ENCODE peak calls at places on chromosomes 7 and 10, in seven cellular contexts. U is activated CD4-positive, CD25-positive, alpha-beta regulatory T cell treated with anti-CD3 and anti-CD28 coated beads, Interleukin-2, amount 50 U/mL, for 72 hours; Y is fibroblast of the aortic adventitia; V is activated T-cell treated with anti-CD3 and anti-CD28 coated beads, Interleukin-2, amount 50 U/mL, for 72 hours; D is PC-3; X is DMS153; B is erythroblast. P is an unnamed sample.

GRCh38 chr10:46524471-46525176 is 31.8 kb downstream of the GPRIN2 start:
- DNase-seq in Y (peak), U (peak), V (no peak), X (no peak), B (peak), D (peak), P (peak)

GRCh38 chr7:46257766-46258448 is 336.8 kb upstream of the IGFBP3 start:
- DNase-seq in Y (peak), V (no peak), B (no peak), D (peak), U (no peak), X (no peak), P (no peak)

GRCh38 chr7:4273566-4274230 is 408.4 kb upstream of the FOXK1 start:
- DNase-seq in U (no peak), X (no peak), D (peak), B (no peak), V (no peak), Y (no peak), P (no peak)

GRCh38 chr10:73810358-73810734 is 1.1 kb downstream of the NDST2 start:
- DNase-seq in B (peak), V (peak), X (no peak), D (no peak), U (no peak), Y (peak), P (no peak)

GRCh38 chr7:99864041-99864440 is 12.8 kb downstream of the OR2AE1 start:
- DNase-seq in U (no peak), Y (no peak), V (no peak), D (no peak), X (no peak), B (no peak), P (peak)

GRCh38 chr10:89360153-89360552 is 17.7 kb upstream of the IFIT1B start:
- DNase-seq in D (no peak), V (no peak), B (peak), X (peak), Y (no peak), U (no peak), P (no peak)

GRCh38 chr7:157540606-157541294 is 203.9 kb downstream of the DNAJB6 start:
- DNase-seq in B (no peak), V (no peak), X (no peak), D (no peak), U (no peak), Y (no peak), P (peak)

GRCh38 chr10:7311256-7312178 is 99.3 kb downstream of the SFMBT2 start:
- DNase-seq in D (peak), B (no peak), X (no peak), U (no peak), V (no peak), Y (no peak), P (no peak)

GRCh38 chr10:131169146-131169545 is 142.4 kb downstream of the TCERG1L start:
- DNase-seq in Y (no peak), V (no peak), U (no peak), X (no peak), D (no peak), B (no peak), P (no peak)

GRCh38 chr7:122337011-122337410 is 32.5 kb upstream of the FEZF1 start:
- DNase-seq in U (no peak), V (no peak), B (no peak), D (no peak), Y (no peak), X (no peak), P (no peak)

GRCh38 chr10:71187197-71187596 is 25.2 kb upstream of the UNC5B start:
- DNase-seq in U (no peak), X (no peak), V (no peak), B (no peak), Y (no peak), D (no peak), P (no peak)

GRCh38 chr7:140696024-140696678 is 357 bp upstream of the NDUFB2 start:
- DNase-seq in U (no peak), B (peak), V (peak), Y (peak), X (peak), D (peak), P (peak)

GRCh38 chr10:31578181-31578852 is 259.3 kb downstream of the ZEB1 start:
- DNase-seq in X (no peak), Y (no peak), D (no peak), V (no peak), U (no peak), B (no peak), P (no peak)

GRCh38 chr10:110562348-110562747 is 5.1 kb upstream of the SMC3 start:
- DNase-seq in X (no peak), U (no peak), B (no peak), V (no peak), Y (no peak), D (no peak), P (peak)

GRCh38 chr10:126476256-126476655 is 88.0 kb upstream of the ADAM12 start:
- DNase-seq in U (no peak), D (no peak), B (no peak), Y (no peak), X (no peak), V (no peak), P (no peak)

GRCh38 chr7:73876973-73877372 is 16.0 kb downstream of the TMEM270 start:
- DNase-seq in V (no peak), B (no peak), X (no peak), U (no peak), D (no peak), Y (no peak), P (no peak)

GRCh38 chr7:37493123-37493522 is 44.5 kb upstream of the ELMO1 start:
- DNase-seq in B (no peak), Y (no peak), U (no peak), D (no peak), V (no peak), X (no peak), P (no peak)

GRCh38 chr7:22329816-22330524 is 27.0 kb downstream of the RAPGEF5 start:
- DNase-seq in D (peak), V (no peak), Y (no peak), B (no peak), U (no peak), X (no peak), P (no peak)

GRCh38 chr10:109062371-109062770 is 860.9 kb downstream of the XPNPEP1 start:
- DNase-seq in D (peak), U (no peak), Y (peak), X (no peak), B (no peak), V (no peak), P (peak)

GRCh38 chr7:150845471-150845870 is 6.8 kb upstream of the AOC1 start:
- DNase-seq in Y (no peak), B (no peak), V (no peak), X (no peak), D (no peak), U (no peak), P (no peak)

GRCh38 chr10:46787321-46787615 is 124.0 kb upstream of the PTPN20 start:
- DNase-seq in B (peak), X (no peak), Y (peak), D (peak), U (no peak), V (peak), P (peak)

GRCh38 chr7:55203300-55203699 is 161.8 kb upstream of the LANCL2 start:
- DNase-seq in V (no peak), D (no peak), B (no peak), Y (no peak), U (no peak), X (no peak), P (no peak)

GRCh38 chr7:106618480-106618879 is 42.5 kb downstream of the CCDC71L start:
- DNase-seq in X (no peak), U (no peak), B (no peak), V (no peak), Y (peak), D (peak), P (no peak)

GRCh38 chr7:2411815-2412586 is 8.6 kb downstream of the CHST12 start:
- DNase-seq in Y (no peak), U (no peak), X (no peak), B (no peak), D (no peak), V (no peak), P (no peak)

GRCh38 chr10:110547139-110547761 is 20.2 kb upstream of the SMC3 start:
- DNase-seq in X (peak), B (peak), D (peak), U (no peak), V (no peak), Y (peak), P (peak)

GRCh38 chr10:61993676-61994401 is 92.3 kb downstream of the ARID5B start:
- DNase-seq in U (no peak), D (no peak), B (no peak), V (no peak), X (peak), Y (peak), P (no peak)

P was measured in OCI-M1.